ENCODE peak calls at places on chromosome 2, in eight cellular contexts. Y is left lung, F is chondrocyte, T is cardiac septum, P is T-helper 1 cell, M is GM13977, G is PC-9, Z is bronchial epithelial cell. I is an unnamed sample.
A peak's percentile ranks its signal among the peaks of the same experiment; 100 is the strongest.

GRCh38 chr2:73925853-73926492 is 707 bp upstream of the DGUOK start:
- DNase-seq in Y (no peak), F (no peak), T (no peak), P (no peak), M (no peak), G (peak; percentile 19), Z (peak; percentile 99), I (no peak)

GRCh38 chr2:216903470-216903869 is 43.6 kb upstream of the TNP1 start:
- DNase-seq in Y (no peak), F (no peak), T (peak; percentile 10), P (no peak), M (no peak), G (no peak), Z (no peak), I (no peak)

GRCh38 chr2:198874502-198874858 is 583.3 kb downstream of the SATB2 start:
- DNase-seq in Y (no peak), F (no peak), T (no peak), P (no peak), M (no peak), G (no peak), Z (no peak), I (no peak)

GRCh38 chr2:100289020-100289419 is 33.3 kb downstream of the LONRF2 start:
- DNase-seq in Y (no peak), F (no peak), T (no peak), P (peak; percentile 64), M (no peak), G (no peak), Z (no peak), I (no peak)

GRCh38 chr2:126877861-126878565 is 20.7 kb upstream of the TEX51 start:
- DNase-seq in Y (no peak), F (no peak), T (peak; percentile 20), P (no peak), M (no peak), G (no peak), Z (no peak), I (no peak)

GRCh38 chr2:190545082-190545481 is 10.6 kb upstream of the NEMP2 start:
- DNase-seq in Y (no peak), F (no peak), T (no peak), P (no peak), M (no peak), G (no peak), Z (no peak), I (no peak)

GRCh38 chr2:191693151-191693550 is 15.2 kb downstream of the NABP1 start:
- DNase-seq in Y (no peak), F (no peak), T (no peak), P (no peak), M (no peak), G (no peak), Z (no peak), I (no peak)

GRCh38 chr2:68178432-68178831 is 20.7 kb downstream of the PNO1 start:
- DNase-seq in Y (no peak), F (no peak), T (no peak), P (no peak), M (no peak), G (no peak), Z (no peak), I (no peak)

GRCh38 chr2:239943991-239944441 is 81.1 kb downstream of the NDUFA10 start:
- DNase-seq in Y (peak; percentile 62), F (peak; percentile 72), T (peak; percentile 58), P (no peak), M (no peak), G (no peak), Z (no peak), I (no peak)

GRCh38 chr2:10471046-10471571 is 23.0 kb upstream of the ODC1 start:
- DNase-seq in Y (peak; percentile 53), F (peak; percentile 72), T (peak; percentile 63), P (no peak), M (no peak), G (no peak), Z (no peak), I (no peak)

GRCh38 chr2:30736461-30737325 is 70.6 kb downstream of the CAPN13 start:
- DNase-seq in Y (no peak), F (no peak), T (no peak), P (no peak), M (no peak), G (no peak), Z (peak; percentile 72), I (no peak)

GRCh38 chr2:134260726-134261125 is 6.9 kb downstream of the MGAT5 start:
- DNase-seq in Y (no peak), F (no peak), T (no peak), P (no peak), M (no peak), G (no peak), Z (no peak), I (no peak)